ENCODE peak calls at places on chromosome 10, in five cellular contexts. V is stomach, D is esophagus muscularis mucosa, M is HCT116, Q is body of pancreas. A is an unnamed sample.

GRCh38 chr10:110865184-110865803 is 6.4 kb upstream of the PDCD4 start:
- DNase-seq in V (no peak), D (no peak), M (no peak), Q (no peak), A (no peak)

GRCh38 chr10:102648889-102649752 is 4.8 kb downstream of the TRIM8 start:
- DNase-seq in V (peak), D (no peak), M (no peak), Q (peak), A (no peak)

GRCh38 chr10:132104471-132105301 is 38.9 kb downstream of the JAKMIP3 start:
- DNase-seq in V (peak), D (no peak), M (no peak), Q (peak), A (no peak)

GRCh38 chr10:3068968-3069737 is 1.8 kb downstream of the PFKP start:
- DNase-seq in V (no peak), D (no peak), M (no peak), Q (no peak), A (peak)

GRCh38 chr10:131230166-131230565 is 81.4 kb downstream of the TCERG1L start:
- DNase-seq in V (no peak), D (no peak), M (no peak), Q (no peak), A (no peak)

GRCh38 chr10:64271983-64272382 is 750.8 kb downstream of the REEP3 start:
- DNase-seq in V (no peak), D (no peak), M (no peak), Q (no peak), A (no peak)

GRCh38 chr10:120927352-120927751 is 76.2 kb downstream of the WDR11 start:
- DNase-seq in V (no peak), D (no peak), M (no peak), Q (no peak), A (no peak)

GRCh38 chr10:23359692-23360380 is 15.2 kb upstream of the C10orf67 start:
- DNase-seq in V (no peak), D (no peak), M (no peak), Q (no peak), A (no peak)

GRCh38 chr10:33521062-33521461 is 186.6 kb upstream of the NRP1 start:
- DNase-seq in V (no peak), D (no peak), M (no peak), Q (no peak), A (no peak)

GRCh38 chr10:3749011-3749410 is 36.0 kb downstream of the KLF6 start:
- DNase-seq in V (no peak), D (peak), M (no peak), Q (no peak), A (no peak)

GRCh38 chr10:112750427-112751167 is 199.4 kb upstream of the TCF7L2 start:
- DNase-seq in V (no peak), D (no peak), M (no peak), Q (no peak), A (no peak)

GRCh38 chr10:33552290-33552689 is 217.8 kb upstream of the NRP1 start:
- DNase-seq in V (no peak), D (no peak), M (no peak), Q (no peak), A (no peak)

GRCh38 chr10:124517466-124517865 is 55.8 kb downstream of the LHPP start:
- DNase-seq in V (no peak), D (no peak), M (no peak), Q (no peak), A (no peak)

GRCh38 chr10:50582766-50583762 is 40.7 kb downstream of the SGMS1 start:
- DNase-seq in V (no peak), D (no peak), M (no peak), Q (no peak), A (no peak)

GRCh38 chr10:1169981-1170866 is 114.0 kb downstream of the WDR37 start:
- DNase-seq in V (no peak), D (no peak), M (no peak), Q (no peak), A (no peak)

GRCh38 chr10:88923525-88923924 is 29.0 kb downstream of the ACTA2 start:
- DNase-seq in V (no peak), D (no peak), M (no peak), Q (no peak), A (no peak)

GRCh38 chr10:116836902-116837513 is 12.3 kb upstream of the ENO4 start:
- DNase-seq in V (no peak), D (peak), M (no peak), Q (no peak), A (no peak)

GRCh38 chr10:58017719-58018367 is 249.9 kb downstream of the IPMK start:
- DNase-seq in V (no peak), D (no peak), M (no peak), Q (no peak), A (no peak)

GRCh38 chr10:122646511-122647382 is 52.9 kb downstream of the C10orf120 start:
- DNase-seq in V (no peak), D (no peak), M (no peak), Q (no peak), A (no peak)

GRCh38 chr10:46525177-46525823 is 31.2 kb downstream of the GPRIN2 start:
- DNase-seq in V (peak), D (no peak), M (peak), Q (no peak), A (no peak)

GRCh38 chr10:90884414-90884813 is 12.6 kb downstream of the RPP30 start:
- DNase-seq in V (no peak), D (no peak), M (no peak), Q (no peak), A (no peak)

GRCh38 chr10:1116696-1117254 is 60.6 kb downstream of the WDR37 start:
- DNase-seq in V (no peak), D (no peak), M (no peak), Q (no peak), A (no peak)

DNA sequence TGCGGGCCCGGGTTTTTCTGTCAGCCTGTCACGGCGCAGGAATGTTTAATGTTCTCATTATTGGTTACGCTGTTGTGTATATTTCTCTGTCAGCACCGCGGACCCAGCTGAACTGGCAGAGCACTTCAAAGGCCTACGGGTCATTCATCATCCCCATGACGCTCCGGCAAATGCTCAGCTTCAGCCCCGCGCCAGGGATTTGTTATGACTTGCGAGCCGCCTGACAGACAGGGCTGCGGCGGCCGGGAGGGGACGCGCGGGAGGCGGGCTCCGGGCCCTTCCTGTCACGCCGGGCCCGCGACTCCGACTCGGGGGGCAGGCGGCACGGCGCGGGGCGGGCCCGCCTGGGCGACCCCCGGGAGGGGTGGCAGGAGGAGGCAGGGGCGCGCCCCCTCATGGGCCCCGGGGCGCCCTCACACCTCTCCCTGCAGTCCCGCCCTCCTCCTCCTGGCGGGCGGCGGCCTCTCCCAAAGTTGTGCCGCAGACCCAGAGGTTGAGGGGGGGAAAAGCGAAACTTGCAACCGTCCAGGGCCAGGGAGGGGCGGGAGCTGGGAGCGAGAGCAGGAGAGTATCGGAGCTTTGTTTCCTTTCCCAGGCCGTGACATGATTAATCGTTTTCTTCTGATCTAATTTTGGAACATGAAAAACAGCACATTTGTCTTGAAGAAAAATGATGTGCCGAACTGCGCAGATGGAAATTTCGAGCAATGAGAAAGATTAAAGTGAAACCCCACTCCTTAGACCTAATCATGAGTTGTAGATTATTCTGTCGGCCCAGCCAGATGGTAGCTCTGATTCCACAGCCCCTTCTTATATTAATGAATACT is 59.3 kb upstream of the COMTD1 start:
- DNase-seq in V (peak), D (peak), M (peak), Q (peak), A (peak)
- TF ChIP-seq POLR2A in V (no peak), D (no peak), M (no peak), Q (peak), A (no peak)

DNA sequence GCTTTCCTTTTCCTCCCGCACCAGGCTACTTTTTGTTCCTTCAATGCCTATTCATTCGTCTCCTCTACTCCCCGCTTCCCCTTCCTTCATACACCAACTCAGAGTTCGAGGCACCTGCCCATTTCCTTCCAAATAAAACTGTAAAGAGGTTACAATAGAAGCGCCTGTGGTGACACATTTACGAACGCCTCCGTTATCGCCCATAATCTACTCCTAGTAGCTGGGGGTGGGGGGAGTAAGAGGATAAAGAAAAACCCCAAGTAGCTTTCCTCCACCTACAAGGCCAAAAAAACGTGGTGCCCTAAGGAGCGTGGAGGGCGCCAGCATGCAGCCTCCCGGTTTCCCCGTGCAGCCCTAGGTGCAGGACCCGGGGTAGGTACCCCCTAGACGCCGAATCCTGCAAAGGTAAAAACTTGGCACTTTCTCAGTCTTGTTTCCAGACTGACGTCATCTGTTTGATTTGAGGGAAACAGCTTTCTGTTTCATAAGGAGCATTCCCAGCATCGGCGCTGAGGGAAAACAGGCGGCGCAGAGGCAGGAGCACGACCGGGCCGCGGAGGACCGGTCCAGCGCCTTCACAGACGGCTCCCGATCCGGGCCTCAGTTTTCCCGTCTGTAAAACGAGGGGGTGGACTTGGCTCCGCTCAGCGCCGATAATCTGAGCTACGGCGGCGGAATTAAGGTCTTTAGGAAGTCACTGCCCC is 922 bp downstream of the PPA1 start:
- DNase-seq in V (peak), D (peak), M (no peak), Q (peak), A (no peak)
- TF ChIP-seq POLR2A in V (no peak), D (peak), M (no peak), Q (peak), A (no peak)

GRCh38 chr10:133421336-133422222 is 2.8 kb downstream of the SPRN start:
- DNase-seq in V (no peak), D (peak), M (no peak), Q (no peak), A (no peak)
- TF ChIP-seq POLR2A in V (no peak), D (no peak), M (no peak), Q (no peak), A (no peak)

DNA sequence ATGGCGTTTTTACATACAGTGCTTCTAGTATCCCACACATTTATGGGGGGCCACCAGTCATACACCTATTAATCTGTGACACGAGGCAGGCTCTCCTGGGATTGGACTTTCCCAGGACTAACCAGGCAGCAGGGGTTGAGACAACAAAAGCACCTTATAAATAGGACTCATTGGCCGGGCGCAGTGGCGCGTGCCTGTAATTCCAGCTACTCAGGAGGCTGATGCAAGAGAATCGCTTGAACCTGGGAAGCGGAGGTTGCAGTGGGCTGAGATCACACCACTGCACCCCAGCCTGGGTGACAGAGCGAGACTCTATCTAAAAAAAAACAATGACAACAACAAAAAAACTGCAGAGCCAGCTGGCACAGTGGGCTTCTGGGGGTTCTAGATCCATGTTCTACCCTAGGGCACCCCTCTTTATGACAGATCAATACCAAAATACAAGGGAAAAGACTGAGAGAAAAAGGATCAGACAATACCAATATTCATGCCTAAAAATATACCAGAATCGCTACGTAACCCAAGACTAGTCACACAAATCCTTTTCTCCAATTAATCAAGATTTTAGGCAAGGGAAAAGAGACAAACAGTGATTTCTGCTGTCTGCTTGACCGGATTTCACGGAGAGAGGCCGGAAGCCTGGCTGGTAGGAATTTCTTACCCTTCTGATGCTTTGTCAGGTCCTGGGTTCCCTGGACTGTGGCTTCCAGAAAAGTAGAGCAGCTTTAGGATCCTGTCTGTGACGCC is 98.4 kb upstream of the CCNY start:
- DNase-seq in V (no peak), D (no peak), M (no peak), Q (no peak), A (no peak)
- TF ChIP-seq POLR2A in V (no peak), D (no peak), M (no peak), Q (no peak), A (no peak)

GRCh38 chr10:61832866-61833481 is 68.5 kb upstream of the ARID5B start:
- DNase-seq in V (no peak), D (no peak), M (no peak), Q (no peak), A (no peak)

GRCh38 chr10:61830846-61831273 is 70.6 kb upstream of the ARID5B start:
- DNase-seq in V (no peak), D (no peak), M (no peak), Q (no peak), A (no peak)

GRCh38 chr10:61828788-61829187 is 72.7 kb upstream of the ARID5B start:
- DNase-seq in V (no peak), D (no peak), M (no peak), Q (no peak), A (no peak)

GRCh38 chr10:61828034-61828433 is 73.5 kb upstream of the ARID5B start:
- DNase-seq in V (no peak), D (no peak), M (no peak), Q (no peak), A (no peak)

GRCh38 chr10:61830072-61830845 is 71.2 kb upstream of the ARID5B start:
- DNase-seq in V (peak), D (no peak), M (no peak), Q (no peak), A (no peak)
- TF ChIP-seq POLR2A in V (no peak), D (no peak), M (no peak), Q (no peak), A (no peak)

DNA sequence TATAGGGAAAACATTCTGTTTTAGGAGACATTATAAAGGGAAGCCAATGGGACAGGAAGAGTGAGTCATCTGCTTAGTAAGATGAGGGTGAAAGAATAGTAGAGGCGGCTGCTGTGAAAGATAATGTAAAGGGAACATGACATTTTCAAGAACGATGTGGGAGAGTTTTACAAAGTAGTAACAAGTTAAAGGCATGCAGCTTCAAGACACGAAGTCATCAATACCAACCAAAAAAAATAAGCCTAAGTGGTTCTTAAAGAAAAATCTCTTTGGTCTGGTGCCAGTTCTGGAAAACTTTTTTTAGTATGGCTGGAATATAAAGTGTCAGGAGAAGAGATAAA is 6.1 kb downstream of the GSTO1 start:
- DNase-seq in V (no peak), D (no peak), M (no peak), Q (no peak), A (no peak)
- TF ChIP-seq POLR2A in V (no peak), D (no peak), M (no peak), Q (no peak), A (no peak)

GRCh38 chr10:71444284-71445054 is 47.7 kb downstream of the CDH23 start:
- DNase-seq in V (no peak), D (no peak), M (no peak), Q (no peak), A (no peak)
- TF ChIP-seq POLR2A in V (no peak), D (no peak), M (no peak), Q (no peak), A (no peak)

GRCh38 chr10:69335613-69336012 is 57.3 kb downstream of the HK1 start:
- DNase-seq in V (no peak), D (no peak), M (no peak), Q (no peak), A (no peak)
- TF ChIP-seq POLR2A in V (no peak), D (no peak), M (no peak), Q (no peak), A (no peak)